ENCODE peak calls at places on chromosome 19, in nine cellular contexts. G is mesendoderm; B is breast epithelium; T is heart left ventricle; D is aorta; Z is A549; E is adipocyte; L is CD8-positive, alpha-beta T cell; N is upper lobe of right lung. S is an unnamed sample.

GRCh38 chr19:6826281-6826920 is 53.9 kb downstream of the VAV1 start:
- DNase-seq in G (no peak), B (no peak), T (no peak), D (no peak), Z (no peak), E (no peak), L (no peak), N (no peak), S (no peak)

GRCh38 chr19:10091892-10092641 is 6.0 kb downstream of the SHFL start:
- DNase-seq in G (no peak), B (no peak), T (no peak), D (no peak), Z (no peak), E (no peak), L (no peak), N (no peak), S (peak; percentile 34)

GRCh38 chr19:15812059-15812722 is 3.3 kb downstream of the OR10H1 start:
- DNase-seq in G (no peak), B (no peak), T (no peak), D (no peak), Z (peak; percentile 36), E (peak; percentile 3), L (peak; percentile 25), N (no peak), S (no peak)

GRCh38 chr19:46861691-46862503 is 1.1 kb downstream of the ARHGAP35 start:
- DNase-seq in G (peak; percentile 51), B (no peak), T (no peak), D (no peak), Z (no peak), E (peak; percentile 42), L (no peak), N (peak; percentile 68), S (peak; percentile 56)

GRCh38 chr19:56764296-56764695 is 76.2 kb downstream of the PEG3 start:
- DNase-seq in G (peak; percentile 20), B (no peak), T (no peak), D (no peak), Z (no peak), E (no peak), L (no peak), N (no peak), S (no peak)

GRCh38 chr19:48681127-48681470 is 8.3 kb upstream of the NTN5 start:
- DNase-seq in G (no peak), B (no peak), T (no peak), D (no peak), Z (no peak), E (peak; percentile 17), L (no peak), N (no peak), S (no peak)

GRCh38 chr19:13024126-13024957 is 29.1 kb downstream of the NFIX start:
- DNase-seq in G (peak; percentile 23), B (no peak), T (no peak), D (no peak), Z (no peak), E (no peak), L (no peak), N (no peak), S (peak; percentile 35)

GRCh38 chr19:48487544-48487943 is 18.4 kb downstream of the CYTH2 start:
- DNase-seq in G (no peak), B (no peak), T (no peak), D (no peak), Z (no peak), E (no peak), L (no peak), N (no peak), S (no peak)

GRCh38 chr19:11268783-11269267 is 6.5 kb upstream of the DOCK6 start:
- DNase-seq in G (no peak), B (no peak), T (peak; percentile 88), D (no peak), Z (peak; percentile 25), E (peak; percentile 15), L (no peak), N (no peak), S (peak; percentile 82)

GRCh38 chr19:34991542-34992333 is 8.4 kb upstream of the GRAMD1A start:
- DNase-seq in G (no peak), B (no peak), T (no peak), D (no peak), Z (no peak), E (no peak), L (no peak), N (no peak), S (peak; percentile 8)

GRCh38 chr19:4501691-4502090 is 16.6 kb downstream of the PLIN4 start:
- DNase-seq in G (no peak), B (no peak), T (no peak), D (no peak), Z (no peak), E (no peak), L (no peak), N (no peak), S (no peak)

GRCh38 chr19:17454579-17454978 is 6.1 kb upstream of the TMEM221 start:
- DNase-seq in G (no peak), B (no peak), T (no peak), D (no peak), Z (no peak), E (no peak), L (no peak), N (no peak), S (no peak)

GRCh38 chr19:45455707-45456499 is 11.9 kb upstream of the FOSB start:
- DNase-seq in G (peak; percentile 99), B (peak; percentile 95), T (peak; percentile 97), D (peak; percentile 96), Z (peak; percentile 99), E (peak; percentile 99), L (peak; percentile 45), N (peak; percentile 95), S (peak; percentile 94)

GRCh38 chr19:33282036-33282686 is 20.2 kb downstream of the CEBPA start:
- DNase-seq in G (no peak), B (no peak), T (no peak), D (no peak), Z (no peak), E (no peak), L (no peak), N (no peak), S (no peak)

GRCh38 chr19:15251749-15252397 is 19.6 kb upstream of the EPHX3 start:
- DNase-seq in G (peak; percentile 88), B (no peak), T (peak; percentile 89), D (peak; percentile 92), Z (peak; percentile 55), E (peak; percentile 95), L (no peak), N (no peak), S (peak; percentile 95)

GRCh38 chr19:39924952-39925351 is 9.5 kb downstream of the FCGBP start:
- DNase-seq in G (no peak), B (no peak), T (no peak), D (no peak), Z (no peak), E (no peak), L (no peak), N (no peak), S (no peak)

GRCh38 chr19:55373993-55374757 is 2.5 kb upstream of the TMEM190 start:
- DNase-seq in G (peak; percentile 68), B (no peak), T (no peak), D (no peak), Z (peak; percentile 88), E (peak; percentile 36), L (no peak), N (no peak), S (no peak)

GRCh38 chr19:43438291-43439162 is 23.8 kb downstream of the TEX101 start:
- DNase-seq in G (no peak), B (no peak), T (peak; percentile 81), D (peak; percentile 44), Z (peak; percentile 59), E (peak; percentile 86), L (no peak), N (no peak), S (no peak)

DNA sequence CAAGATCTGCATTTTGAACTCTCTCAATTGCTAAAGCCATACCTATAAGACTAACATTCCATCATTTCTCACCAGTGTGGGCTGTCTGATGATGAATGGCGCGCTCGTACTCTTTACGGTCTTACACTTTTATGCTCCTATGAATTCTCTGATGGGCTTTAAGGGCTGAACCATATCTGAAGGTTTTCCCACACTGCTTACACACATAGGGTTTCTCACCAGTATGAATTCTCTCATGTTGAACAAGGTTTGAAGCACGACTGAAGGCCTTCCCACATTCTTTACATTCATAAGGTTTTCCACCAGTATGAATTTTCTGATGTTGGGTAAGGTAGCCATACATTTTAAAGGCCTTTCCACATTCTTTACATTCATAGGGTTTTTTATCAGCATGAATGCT is 18.8 kb upstream of the ZNF607 start:
- DNase-seq in G (peak; percentile 22), B (no peak), T (no peak), D (no peak), Z (peak; percentile 50), E (no peak), L (no peak), N (no peak), S (no peak)
- H3K4me3 ChIP-seq in G (no peak overlapping the region), B (no peak overlapping the region), T (no peak overlapping the region), D (no peak overlapping the region), Z (no peak overlapping the region), E (peak overlapping the region; percentile 21), L (no peak overlapping the region), N (no peak overlapping the region), S (no peak overlapping the region)

GRCh38 chr19:8452446-8453123 is 7.8 kb downstream of the HNRNPM start:
- DNase-seq in G (peak; percentile 78), B (no peak), T (no peak), D (peak; percentile 7), Z (no peak), E (no peak), L (no peak), N (no peak), S (no peak)
- H3K4me1 ChIP-seq in G (peaks cover 22% of the 10 kb centered on the region), B (peaks cover 36% of the 10 kb centered on the region), T (peaks cover 60% of the 10 kb centered on the region), D (peaks cover 5% of the 10 kb centered on the region), Z (peaks cover 81% of the 10 kb centered on the region), E (peaks cover 31% of the 10 kb centered on the region), L (peaks cover 57% of the 10 kb centered on the region), N (peaks cover 82% of the 10 kb centered on the region), S (peaks cover 95% of the 10 kb centered on the region)

DNA sequence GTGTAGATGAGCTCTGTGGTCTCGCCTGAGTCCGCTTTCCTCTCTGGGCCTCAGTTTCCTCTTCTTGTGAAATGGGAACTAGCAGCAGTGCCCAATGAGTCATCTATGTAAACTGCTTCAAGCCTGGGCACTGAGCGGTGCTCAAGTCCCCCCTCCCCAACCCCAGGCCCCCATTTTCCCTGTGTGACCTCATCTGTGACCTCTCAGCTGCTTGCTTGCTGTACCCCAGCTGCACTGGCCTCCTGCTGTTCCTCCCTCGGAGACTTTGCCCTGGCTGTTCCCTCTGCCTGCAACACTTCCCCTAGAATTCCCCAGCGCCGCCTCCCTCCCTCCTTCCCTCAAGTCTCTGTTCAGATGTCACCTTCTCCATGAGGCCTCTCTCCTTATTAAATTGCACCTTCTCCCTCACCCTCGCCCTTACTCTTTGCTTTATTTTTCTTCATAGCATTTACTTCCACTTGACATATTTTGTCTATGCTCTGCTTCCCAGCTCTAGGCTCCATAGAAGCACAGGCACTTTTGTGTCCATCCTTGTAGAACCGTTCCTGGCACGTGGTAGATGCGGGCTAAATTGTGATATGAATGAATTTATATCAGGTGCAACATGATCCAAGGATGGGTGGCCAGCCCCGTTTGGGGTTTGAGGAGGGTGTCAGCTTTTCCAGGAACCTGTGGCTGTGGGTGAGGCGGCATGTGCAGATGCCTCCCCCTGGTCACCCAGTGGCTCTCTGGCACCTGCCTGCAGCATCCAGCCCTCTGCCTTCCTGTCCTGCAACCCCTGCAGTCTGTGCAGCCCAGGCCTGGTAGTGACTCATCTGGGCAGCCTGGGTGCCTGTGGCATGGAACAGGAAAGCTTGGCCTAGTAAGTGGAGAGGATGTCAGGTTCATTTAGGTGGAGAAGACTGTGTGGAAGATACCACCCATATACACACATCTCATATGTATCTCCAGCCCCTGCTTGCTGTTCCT is 26.3 kb downstream of the SIPA1L3 start:
- DNase-seq in G (peak; percentile 28), B (no peak), T (no peak), D (peak; percentile 50), Z (peak; percentile 78), E (peak; percentile 19), L (no peak), N (no peak), S (peak; percentile 24)
- H3K4me3 ChIP-seq in G (no peak overlapping the region), B (no peak overlapping the region), T (no peak overlapping the region), D (no peak overlapping the region), Z (peak overlapping the region; percentile 51), E (no peak overlapping the region), L (no peak overlapping the region), N (peak overlapping the region; percentile 43), S (no peak overlapping the region)

GRCh38 chr19:19488041-19488874 is 27.1 kb downstream of the TSSK6 start:
- DNase-seq in G (peak; percentile 63), B (no peak), T (no peak), D (no peak), Z (no peak), E (no peak), L (no peak), N (no peak), S (no peak)
- H3K4me1 ChIP-seq in G (peaks cover 17% of the 10 kb centered on the region), B (peaks cover 12% of the 10 kb centered on the region), T (peaks cover 36% of the 10 kb centered on the region), D (no peaks in the 10 kb centered on the region), Z (peaks cover 20% of the 10 kb centered on the region), E (peaks cover 33% of the 10 kb centered on the region), L (peaks cover 60% of the 10 kb centered on the region), N (peaks cover 40% of the 10 kb centered on the region), S (peaks cover 39% of the 10 kb centered on the region)